ENCODE peak calls at places on chromosomes 12 and 14, in four cellular contexts. One of them, this sample, is unnamed.

GRCh38 chr12:117036547-117036946 is 62.7 kb downstream of the TESC start:
- DNase-seq in GM10248: no peak
- DNase-seq in PC-3: no peak
- DNase-seq in GM06990: no peak
- DNase-seq in this sample: no peak

GRCh38 chr12:15206338-15206737 is 14.9 kb downstream of the RERG start:
- DNase-seq in GM10248: no peak
- DNase-seq in PC-3: no peak
- DNase-seq in GM06990: no peak
- DNase-seq in this sample: no peak

GRCh38 chr12:132255642-132256041 is 73.7 kb downstream of the GALNT9 start:
- DNase-seq in GM10248: no peak
- DNase-seq in PC-3: no peak
- DNase-seq in GM06990: no peak
- DNase-seq in this sample: no peak

GRCh38 chr14:64569108-64570045 is 19.6 kb downstream of the PPP1R36 start:
- DNase-seq in GM10248: no peak
- DNase-seq in PC-3: peak; percentile 63
- DNase-seq in GM06990: no peak
- DNase-seq in this sample: no peak

GRCh38 chr14:38208825-38209562 is 1.3 kb downstream of the SSTR1 start:
- DNase-seq in GM10248: no peak
- DNase-seq in PC-3: no peak
- DNase-seq in GM06990: no peak
- DNase-seq in this sample: peak; percentile 89

GRCh38 chr12:65891987-65892481 is 67.8 kb downstream of the HMGA2 start:
- DNase-seq in GM10248: no peak
- DNase-seq in PC-3: peak; percentile 97
- DNase-seq in GM06990: no peak
- DNase-seq in this sample: no peak

GRCh38 chr14:96390965-96391292 is 999 bp upstream of the AK7 start:
- DNase-seq in GM10248: no peak
- DNase-seq in PC-3: no peak
- DNase-seq in GM06990: no peak
- DNase-seq in this sample: no peak

GRCh38 chr14:90544971-90545370 is 148.1 kb downstream of the CALM1 start:
- DNase-seq in GM10248: no peak
- DNase-seq in PC-3: no peak
- DNase-seq in GM06990: no peak
- DNase-seq in this sample: no peak

GRCh38 chr12:122856999-122857671 is 21.9 kb downstream of the HIP1R start:
- DNase-seq in GM10248: no peak
- DNase-seq in PC-3: peak; percentile 20
- DNase-seq in GM06990: no peak
- DNase-seq in this sample: peak; percentile 82

GRCh38 chr12:6863033-6863432 is 4.3 kb upstream of the TPI1 start:
- DNase-seq in GM10248: no peak
- DNase-seq in PC-3: no peak
- DNase-seq in GM06990: no peak
- DNase-seq in this sample: no peak

GRCh38 chr14:56491299-56492285 is 88.0 kb upstream of the TMEM260 start:
- DNase-seq in GM10248: peak; percentile 18
- DNase-seq in PC-3: peak; percentile 87
- DNase-seq in GM06990: peak; percentile 11
- DNase-seq in this sample: peak; percentile 94

GRCh38 chr14:99602054-99602787 is 1.8 kb downstream of the CCDC85C start:
- DNase-seq in GM10248: no peak
- DNase-seq in PC-3: peak; percentile 47
- DNase-seq in GM06990: no peak
- DNase-seq in this sample: peak; percentile 52